ENCODE peak calls at places on chromosomes 5 and 9, in nine cellular contexts. One of them, this sample, is unnamed. For H3K4me1, the result is how much of the 10 kb centered on the place peaks cover.

GRCh38 chr9:4117835-4118610 is 181.8 kb downstream of the GLIS3 start:
- DNase-seq in effector memory CD4-positive, alpha-beta T cell: peak
- DNase-seq in H9: peak
- DNase-seq in colonic mucosa: peak
- DNase-seq in sigmoid colon: no peak
- DNase-seq in upper lobe of left lung: no peak
- DNase-seq in CD8-positive, alpha-beta memory T cell: peak
- DNase-seq in thoracic aorta: no peak
- DNase-seq in uterus: no peak
- DNase-seq in this sample: no peak

GRCh38 chr9:96015876-96016686 is 140.6 kb downstream of the ERCC6L2 start:
- DNase-seq in colonic mucosa: no peak
- DNase-seq in uterus: no peak
- DNase-seq in sigmoid colon: no peak
- DNase-seq in H9: no peak
- DNase-seq in effector memory CD4-positive, alpha-beta T cell: no peak
- DNase-seq in thoracic aorta: no peak
- DNase-seq in upper lobe of left lung: no peak
- DNase-seq in CD8-positive, alpha-beta memory T cell: no peak
- DNase-seq in this sample: no peak

GRCh38 chr5:78717674-78718073 is 69.1 kb upstream of the LHFPL2 start:
- DNase-seq in sigmoid colon: no peak
- DNase-seq in upper lobe of left lung: no peak
- DNase-seq in thoracic aorta: no peak
- DNase-seq in CD8-positive, alpha-beta memory T cell: no peak
- DNase-seq in H9: no peak
- DNase-seq in colonic mucosa: no peak
- DNase-seq in effector memory CD4-positive, alpha-beta T cell: no peak
- DNase-seq in uterus: no peak
- DNase-seq in this sample: no peak

GRCh38 chr9:114382951-114383865 is 4.6 kb downstream of the AKNA start:
- DNase-seq in H9: peak
- DNase-seq in colonic mucosa: no peak
- DNase-seq in uterus: peak
- DNase-seq in upper lobe of left lung: peak
- DNase-seq in thoracic aorta: no peak
- DNase-seq in CD8-positive, alpha-beta memory T cell: peak
- DNase-seq in sigmoid colon: peak
- DNase-seq in effector memory CD4-positive, alpha-beta T cell: peak
- DNase-seq in this sample: no peak

GRCh38 chr5:169933127-169933526 is 47.2 kb downstream of the INSYN2B start:
- DNase-seq in effector memory CD4-positive, alpha-beta T cell: no peak
- DNase-seq in uterus: no peak
- DNase-seq in H9: no peak
- DNase-seq in thoracic aorta: no peak
- DNase-seq in upper lobe of left lung: no peak
- DNase-seq in CD8-positive, alpha-beta memory T cell: no peak
- DNase-seq in sigmoid colon: no peak
- DNase-seq in colonic mucosa: no peak
- DNase-seq in this sample: no peak

GRCh38 chr9:126435105-126435504 is 108.5 kb downstream of the MVB12B start:
- DNase-seq in effector memory CD4-positive, alpha-beta T cell: no peak
- DNase-seq in CD8-positive, alpha-beta memory T cell: no peak
- DNase-seq in H9: no peak
- DNase-seq in thoracic aorta: no peak
- DNase-seq in upper lobe of left lung: no peak
- DNase-seq in colonic mucosa: no peak
- DNase-seq in uterus: no peak
- DNase-seq in sigmoid colon: no peak
- DNase-seq in this sample: no peak

GRCh38 chr5:73122875-73123810 is 2.8 kb downstream of the TMEM171 start:
- DNase-seq in H9: peak
- DNase-seq in CD8-positive, alpha-beta memory T cell: no peak
- DNase-seq in sigmoid colon: no peak
- DNase-seq in upper lobe of left lung: no peak
- DNase-seq in uterus: no peak
- DNase-seq in colonic mucosa: no peak
- DNase-seq in effector memory CD4-positive, alpha-beta T cell: no peak
- DNase-seq in thoracic aorta: no peak
- DNase-seq in this sample: no peak

GRCh38 chr9:135551031-135551430 is 5.1 kb downstream of the OBP2A start:
- DNase-seq in CD8-positive, alpha-beta memory T cell: no peak
- DNase-seq in upper lobe of left lung: no peak
- DNase-seq in effector memory CD4-positive, alpha-beta T cell: no peak
- DNase-seq in H9: no peak
- DNase-seq in uterus: no peak
- DNase-seq in colonic mucosa: no peak
- DNase-seq in thoracic aorta: no peak
- DNase-seq in sigmoid colon: no peak
- DNase-seq in this sample: no peak

GRCh38 chr5:156815988-156816599 is 34.0 kb upstream of the PPP1R2B start:
- DNase-seq in thoracic aorta: no peak
- DNase-seq in uterus: no peak
- DNase-seq in upper lobe of left lung: no peak
- DNase-seq in colonic mucosa: peak
- DNase-seq in H9: peak
- DNase-seq in CD8-positive, alpha-beta memory T cell: no peak
- DNase-seq in effector memory CD4-positive, alpha-beta T cell: no peak
- DNase-seq in sigmoid colon: no peak
- DNase-seq in this sample: no peak

GRCh38 chr5:87027570-87027969 is 240.1 kb upstream of the RASA1 start:
- DNase-seq in uterus: no peak
- DNase-seq in effector memory CD4-positive, alpha-beta T cell: no peak
- DNase-seq in thoracic aorta: no peak
- DNase-seq in colonic mucosa: no peak
- DNase-seq in CD8-positive, alpha-beta memory T cell: no peak
- DNase-seq in upper lobe of left lung: no peak
- DNase-seq in sigmoid colon: no peak
- DNase-seq in H9: no peak
- DNase-seq in this sample: no peak

GRCh38 chr9:105114956-105115728 is 129.3 kb upstream of the SLC44A1 start:
- DNase-seq in H9: no peak
- DNase-seq in effector memory CD4-positive, alpha-beta T cell: no peak
- DNase-seq in upper lobe of left lung: peak
- DNase-seq in CD8-positive, alpha-beta memory T cell: no peak
- DNase-seq in uterus: no peak
- DNase-seq in thoracic aorta: no peak
- DNase-seq in sigmoid colon: peak
- DNase-seq in colonic mucosa: peak
- DNase-seq in this sample: no peak

GRCh38 chr9:20619492-20619860 is 2.8 kb downstream of the MLLT3 start:
- DNase-seq in CD8-positive, alpha-beta memory T cell: no peak
- DNase-seq in sigmoid colon: no peak
- DNase-seq in H9: no peak
- DNase-seq in effector memory CD4-positive, alpha-beta T cell: no peak
- DNase-seq in upper lobe of left lung: no peak
- DNase-seq in colonic mucosa: no peak
- DNase-seq in uterus: no peak
- DNase-seq in thoracic aorta: no peak
- DNase-seq in this sample: no peak

GRCh38 chr9:114364528-114365041 is 23.2 kb downstream of the AKNA start:
- DNase-seq in thoracic aorta: no peak
- DNase-seq in sigmoid colon: no peak
- DNase-seq in colonic mucosa: no peak
- DNase-seq in CD8-positive, alpha-beta memory T cell: no peak
- DNase-seq in effector memory CD4-positive, alpha-beta T cell: no peak
- DNase-seq in uterus: no peak
- DNase-seq in H9: no peak
- DNase-seq in upper lobe of left lung: no peak
- DNase-seq in this sample: no peak

GRCh38 chr9:116345817-116346216 is 192.2 kb downstream of the PAPPA start:
- DNase-seq in sigmoid colon: no peak
- DNase-seq in thoracic aorta: no peak
- DNase-seq in CD8-positive, alpha-beta memory T cell: no peak
- DNase-seq in H9: no peak
- DNase-seq in uterus: no peak
- DNase-seq in effector memory CD4-positive, alpha-beta T cell: no peak
- DNase-seq in colonic mucosa: no peak
- DNase-seq in upper lobe of left lung: no peak
- DNase-seq in this sample: no peak

DNA sequence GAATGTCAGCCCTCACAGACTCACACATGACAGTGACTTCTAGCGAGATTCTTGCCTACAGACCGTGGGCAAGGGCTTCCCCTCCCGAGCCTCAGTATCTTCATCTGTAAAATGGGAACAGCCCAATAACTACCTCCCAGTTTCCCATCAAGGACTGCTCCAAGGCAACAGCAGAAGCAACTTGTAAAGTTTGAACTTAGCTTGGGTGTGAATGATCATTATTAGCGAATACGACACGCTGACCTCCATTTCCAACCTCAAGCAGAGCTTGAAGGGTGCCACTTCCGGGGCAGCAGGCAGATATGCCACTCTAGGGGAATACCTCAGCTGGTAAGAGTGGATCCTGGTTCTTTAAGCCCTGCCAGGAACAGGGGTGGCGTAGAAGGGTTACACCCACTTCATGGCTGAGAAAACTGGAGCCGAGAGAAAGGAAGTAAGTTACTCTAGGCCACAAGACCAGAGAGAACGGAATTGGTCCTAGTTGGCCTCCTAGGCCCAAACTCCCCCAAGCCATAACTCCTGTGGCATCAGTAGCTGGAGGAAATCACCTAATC is 2.0 kb downstream of the RNF44 start:
- DNase-seq in effector memory CD4-positive, alpha-beta T cell: peak
- DNase-seq in colonic mucosa: peak
- DNase-seq in H9: no peak
- DNase-seq in sigmoid colon: no peak
- DNase-seq in CD8-positive, alpha-beta memory T cell: peak
- DNase-seq in uterus: no peak
- DNase-seq in thoracic aorta: no peak
- DNase-seq in upper lobe of left lung: peak
- DNase-seq in this sample: no peak
- H3K4me1 ChIP-seq in effector memory CD4-positive, alpha-beta T cell: half or more
- H3K4me1 ChIP-seq in colonic mucosa: under half
- H3K4me1 ChIP-seq in H9: under half
- H3K4me1 ChIP-seq in sigmoid colon: half or more
- H3K4me1 ChIP-seq in CD8-positive, alpha-beta memory T cell: half or more
- H3K4me1 ChIP-seq in uterus: under half
- H3K4me1 ChIP-seq in thoracic aorta: under half
- H3K4me1 ChIP-seq in upper lobe of left lung: half or more
- H3K4me1 ChIP-seq in this sample: under half

DNA sequence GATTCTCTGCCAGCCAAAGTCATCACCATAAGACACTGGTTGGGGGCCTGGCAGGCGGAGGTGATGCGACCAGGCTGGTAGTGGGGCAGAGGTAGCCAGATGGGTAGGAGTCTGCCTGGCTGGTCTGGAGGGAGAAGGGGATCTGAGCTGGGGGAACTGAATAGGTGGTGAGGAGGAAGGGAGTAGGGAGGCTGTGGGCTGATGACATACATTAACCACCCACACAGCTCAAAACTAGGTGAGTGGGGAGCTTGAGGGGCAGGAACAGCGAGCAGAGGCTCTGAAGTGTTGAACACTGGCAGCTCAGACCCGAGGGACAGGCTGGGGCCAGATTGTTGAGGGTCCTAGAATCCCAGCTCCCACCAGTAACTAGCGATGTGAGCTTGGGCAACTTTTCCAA is 80.9 kb downstream of the DAB2IP start:
- DNase-seq in sigmoid colon: no peak
- DNase-seq in effector memory CD4-positive, alpha-beta T cell: no peak
- DNase-seq in thoracic aorta: no peak
- DNase-seq in colonic mucosa: no peak
- DNase-seq in H9: no peak
- DNase-seq in CD8-positive, alpha-beta memory T cell: no peak
- DNase-seq in uterus: no peak
- DNase-seq in upper lobe of left lung: no peak
- DNase-seq in this sample: no peak
- H3K4me1 ChIP-seq in sigmoid colon: half or more
- H3K4me1 ChIP-seq in effector memory CD4-positive, alpha-beta T cell: under half
- H3K4me1 ChIP-seq in thoracic aorta: half or more
- H3K4me1 ChIP-seq in colonic mucosa: under half
- H3K4me1 ChIP-seq in H9: under half
- H3K4me1 ChIP-seq in CD8-positive, alpha-beta memory T cell: under half
- H3K4me1 ChIP-seq in uterus: under half
- H3K4me1 ChIP-seq in upper lobe of left lung: half or more
- H3K4me1 ChIP-seq in this sample: under half

DNA sequence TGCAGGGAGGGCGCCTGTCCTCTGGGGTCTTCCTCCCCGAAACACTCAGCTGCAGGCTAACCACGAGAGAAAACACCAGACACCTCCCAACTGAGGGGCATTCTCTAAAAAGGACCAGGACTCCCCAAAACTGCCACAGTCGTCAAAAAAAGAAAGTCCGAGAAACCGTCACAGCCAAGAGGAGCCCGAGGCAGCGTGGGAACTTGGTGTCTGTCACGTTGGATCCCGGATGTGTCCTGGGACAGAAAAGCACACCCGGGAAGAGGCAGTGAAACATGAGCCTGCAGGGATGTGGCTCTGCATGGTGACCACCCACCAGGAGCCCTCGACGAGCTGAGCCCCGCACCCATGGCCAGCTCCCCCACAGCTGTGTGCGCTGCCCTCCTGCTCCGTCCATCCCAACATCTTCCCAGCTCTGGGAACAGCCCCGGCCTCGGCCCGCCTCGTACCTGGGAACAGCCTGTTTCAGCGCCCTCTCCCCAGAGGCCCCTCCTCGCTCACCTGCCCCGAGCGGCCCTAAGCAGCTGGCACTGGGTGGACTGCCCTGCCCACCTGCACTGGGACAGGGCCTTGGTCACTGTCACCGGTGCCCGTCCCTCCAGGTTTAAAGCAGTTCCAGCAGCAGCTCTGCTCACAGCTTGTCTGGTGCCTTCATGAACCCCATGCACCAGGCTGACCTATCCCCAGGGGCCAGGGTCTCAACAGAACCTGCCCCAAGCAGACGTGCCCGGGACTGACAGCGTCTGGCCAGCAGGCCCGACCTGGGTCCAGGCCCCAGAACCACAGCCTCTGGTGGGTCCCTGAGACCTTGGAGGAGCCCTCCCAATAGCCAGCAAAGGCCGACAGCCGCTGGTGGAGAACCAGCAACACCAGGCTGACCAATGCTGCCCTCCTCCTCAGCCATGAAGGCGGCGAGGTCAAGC is 10.9 kb downstream of the SLC12A7 start:
- DNase-seq in uterus: no peak
- DNase-seq in CD8-positive, alpha-beta memory T cell: no peak
- DNase-seq in colonic mucosa: no peak
- DNase-seq in H9: no peak
- DNase-seq in thoracic aorta: no peak
- DNase-seq in sigmoid colon: no peak
- DNase-seq in effector memory CD4-positive, alpha-beta T cell: no peak
- DNase-seq in upper lobe of left lung: no peak
- DNase-seq in this sample: no peak
- H3K4me1 ChIP-seq in uterus: under half
- H3K4me1 ChIP-seq in CD8-positive, alpha-beta memory T cell: half or more
- H3K4me1 ChIP-seq in colonic mucosa: under half
- H3K4me1 ChIP-seq in H9: under half
- H3K4me1 ChIP-seq in thoracic aorta: under half
- H3K4me1 ChIP-seq in sigmoid colon: half or more
- H3K4me1 ChIP-seq in effector memory CD4-positive, alpha-beta T cell: under half
- H3K4me1 ChIP-seq in upper lobe of left lung: under half
- H3K4me1 ChIP-seq in this sample: under half

DNA sequence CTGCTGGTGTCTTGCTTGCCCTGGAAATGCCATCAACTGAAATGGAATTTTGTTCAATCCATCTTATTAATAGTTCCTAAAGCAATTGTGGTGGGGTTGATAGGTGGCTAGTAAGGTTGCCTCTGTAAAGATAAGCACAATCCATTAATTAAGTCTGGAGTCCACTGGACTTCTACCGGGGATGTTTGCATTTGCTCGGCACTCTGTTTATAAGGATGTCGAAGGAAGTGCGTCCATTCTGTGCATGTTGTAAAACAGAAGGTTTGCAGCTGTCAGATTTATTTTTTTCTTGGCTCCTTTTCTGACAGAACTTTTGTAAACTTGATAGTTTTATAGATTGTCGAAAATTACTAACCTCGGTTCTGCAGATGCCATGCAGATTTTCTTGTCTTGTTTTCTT is 12.8 kb upstream of the TNFAIP8 start:
- DNase-seq in upper lobe of left lung: no peak
- DNase-seq in colonic mucosa: no peak
- DNase-seq in effector memory CD4-positive, alpha-beta T cell: no peak
- DNase-seq in H9: no peak
- DNase-seq in CD8-positive, alpha-beta memory T cell: no peak
- DNase-seq in thoracic aorta: no peak
- DNase-seq in uterus: no peak
- DNase-seq in sigmoid colon: no peak
- DNase-seq in this sample: no peak
- H3K4me1 ChIP-seq in upper lobe of left lung: under half
- H3K4me1 ChIP-seq in colonic mucosa: under half
- H3K4me1 ChIP-seq in effector memory CD4-positive, alpha-beta T cell: half or more
- H3K4me1 ChIP-seq in H9: under half
- H3K4me1 ChIP-seq in CD8-positive, alpha-beta memory T cell: half or more
- H3K4me1 ChIP-seq in thoracic aorta: under half
- H3K4me1 ChIP-seq in uterus: under half
- H3K4me1 ChIP-seq in sigmoid colon: under half
- H3K4me1 ChIP-seq in this sample: under half

This sample was measured in NT2/D1.